ENCODE peak calls at places on chromosomes 16 and 17, in nine cellular contexts. E, H, J, F, R, S, P, N and M are unnamed samples.
A peak's percentile ranks its signal among the peaks of the same experiment; 100 is the strongest.

GRCh38 chr16:69321080-69321479 is 9.3 kb downstream of the PDF start:
- DNase-seq in E (no peak), H (no peak), J (no peak), F (no peak), R (no peak), S (no peak), P (no peak), N (peak; percentile 7), M (peak; percentile 65)

GRCh38 chr16:89615596-89616090 is 2.2 kb downstream of the DPEP1 start:
- DNase-seq in E (no peak), H (no peak), J (no peak), F (no peak), R (no peak), S (no peak), P (peak; percentile 67), N (no peak), M (no peak)

GRCh38 chr16:84501077-84501735 is 3.3 kb downstream of the MEAK7 start:
- DNase-seq in E (peak; percentile 67), H (no peak), J (peak; percentile 45), F (no peak), R (no peak), S (no peak), P (no peak), N (no peak), M (no peak)

GRCh38 chr17:39688475-39688835 is 598 bp upstream of the PGAP3 start:
- DNase-seq in E (no peak), H (no peak), J (peak; percentile 26), F (no peak), R (no peak), S (no peak), P (no peak), N (no peak), M (peak; percentile 69)

GRCh38 chr17:48427598-48427997 is 2.4 kb downstream of the SKAP1 start:
- DNase-seq in E (no peak), H (no peak), J (no peak), F (no peak), R (no peak), S (no peak), P (no peak), N (no peak), M (no peak)

GRCh38 chr17:41116292-41116691 is 1.9 kb downstream of the KRTAP4-11 start:
- DNase-seq in E (no peak), H (no peak), J (no peak), F (no peak), R (no peak), S (no peak), P (no peak), N (no peak), M (no peak)

GRCh38 chr17:1143573-1143972 is 36.2 kb downstream of the ABR start:
- DNase-seq in E (peak; percentile 20), H (no peak), J (no peak), F (no peak), R (no peak), S (no peak), P (peak; percentile 93), N (peak; percentile 52), M (no peak)

GRCh38 chr17:39283098-39283497 is 57.4 kb upstream of the STAC2 start:
- DNase-seq in E (no peak), H (no peak), J (no peak), F (no peak), R (no peak), S (no peak), P (no peak), N (no peak), M (no peak)

GRCh38 chr16:48106445-48106844 is 49.3 kb downstream of the ABCC12 start:
- DNase-seq in E (no peak), H (no peak), J (no peak), F (no peak), R (no peak), S (no peak), P (no peak), N (no peak), M (no peak)

GRCh38 chr17:1643293-1643998 is 2.1 kb downstream of the SCARF1 start:
- DNase-seq in E (no peak), H (no peak), J (peak; percentile 75), F (no peak), R (peak; percentile 63), S (peak; percentile 49), P (peak; percentile 87), N (no peak), M (no peak)

GRCh38 chr16:85553436-85554113 is 59.5 kb upstream of the GSE1 start:
- DNase-seq in E (peak; percentile 59), H (peak; percentile 75), J (peak; percentile 90), F (no peak), R (no peak), S (peak; percentile 79), P (no peak), N (no peak), M (no peak)

GRCh38 chr16:90041896-90042473 is 22.7 kb upstream of the DBNDD1 start:
- DNase-seq in E (no peak), H (no peak), J (no peak), F (no peak), R (no peak), S (no peak), P (no peak), N (no peak), M (no peak)

GRCh38 chr17:10879110-10879509 is 41.2 kb upstream of the PIRT start:
- DNase-seq in E (no peak), H (peak; percentile 19), J (peak; percentile 66), F (no peak), R (no peak), S (no peak), P (peak; percentile 73), N (peak; percentile 29), M (no peak)
- TF ChIP-seq CTCF in E (peak; percentile 12), H (peak; percentile 46), J (peak; percentile 30), F (peak; percentile 4), R (no peak), S (no peak), P (peak; percentile 81), N (peak; percentile 60), M (no peak)

GRCh38 chr17:3885970-3886369 is 6.9 kb downstream of the CAMKK1 start:
- DNase-seq in E (peak; percentile 59), H (no peak), J (no peak), F (no peak), R (no peak), S (no peak), P (no peak), N (no peak), M (no peak)

GRCh38 chr17:3887811-3888210 is 5.0 kb downstream of the CAMKK1 start:
- DNase-seq in E (no peak), H (no peak), J (no peak), F (no peak), R (no peak), S (no peak), P (no peak), N (no peak), M (no peak)

GRCh38 chr17:3887394-3887793 is 5.5 kb downstream of the CAMKK1 start:
- DNase-seq in E (no peak), H (no peak), J (no peak), F (no peak), R (no peak), S (no peak), P (no peak), N (no peak), M (no peak)

GRCh38 chr17:3885271-3885670 is 7.6 kb downstream of the CAMKK1 start:
- DNase-seq in E (peak; percentile 23), H (no peak), J (no peak), F (no peak), R (no peak), S (no peak), P (no peak), N (no peak), M (no peak)

DNA sequence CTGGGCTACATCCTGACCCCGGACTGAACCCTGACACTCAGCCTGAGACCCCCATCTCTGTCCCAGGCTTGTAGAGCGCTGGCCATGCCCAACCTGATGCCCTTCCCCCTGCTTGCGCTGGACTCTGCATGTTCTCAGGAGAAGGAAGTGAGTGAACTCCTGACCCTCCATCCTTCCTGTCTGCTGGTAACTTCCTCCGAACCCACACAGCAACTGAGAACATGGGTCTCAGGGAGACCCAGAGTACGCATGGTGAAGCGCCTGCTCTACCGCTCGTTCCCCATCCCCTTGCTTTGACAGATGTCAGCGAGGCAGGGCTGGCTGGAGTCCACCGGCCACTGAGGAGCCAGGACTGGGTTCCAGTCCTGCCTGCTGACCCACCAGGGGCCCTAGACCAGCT is 6.1 kb downstream of the CAMKK1 start:
- DNase-seq in E (no peak), H (no peak), J (no peak), F (no peak), R (no peak), S (peak; percentile 39), P (no peak), N (peak; percentile 43), M (no peak)
- H3K27ac ChIP-seq in E (no peak overlapping the region), H (peak overlapping the region; percentile 82), J (peak overlapping the region; percentile 41), F (peak overlapping the region; percentile 91), R (peak overlapping the region; percentile 92), S (no peak overlapping the region), P (no peak overlapping the region), N (no peak overlapping the region), M (no peak overlapping the region)

DNA sequence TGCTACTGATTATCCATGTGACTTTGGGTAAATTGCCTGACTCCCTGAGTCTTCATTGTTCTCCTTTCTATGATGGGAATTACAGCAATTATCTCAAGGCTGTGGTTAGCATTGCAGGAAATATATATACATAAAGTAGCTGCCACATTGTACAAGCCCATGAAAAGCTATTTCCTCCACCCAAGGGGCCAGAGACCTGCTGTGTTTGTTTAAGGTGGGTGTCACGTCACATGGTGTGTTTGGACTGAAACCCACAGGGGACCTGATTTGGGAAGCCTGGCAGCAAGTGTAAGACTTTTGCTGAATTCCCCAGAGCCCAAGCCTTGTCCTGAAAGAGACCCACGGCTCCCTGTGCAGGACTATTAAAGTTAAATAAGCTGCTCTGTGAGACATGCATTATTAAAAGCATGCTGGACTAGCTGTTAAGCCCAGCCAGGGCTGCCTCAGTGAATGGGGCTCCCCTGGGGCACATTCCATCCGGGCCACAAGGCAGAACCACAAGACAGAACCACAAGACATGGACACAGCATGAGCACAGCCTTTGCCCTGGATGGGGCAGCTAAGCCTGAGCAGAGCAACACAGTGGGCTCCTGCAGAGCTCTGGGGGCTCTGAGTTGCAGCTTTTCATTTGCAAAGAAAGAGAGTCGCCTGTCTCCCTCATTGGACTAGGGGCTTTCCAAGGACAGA is 148.9 kb downstream of the SPACA3 start:
- DNase-seq in E (peak; percentile 8), H (no peak), J (no peak), F (no peak), R (no peak), S (no peak), P (peak; percentile 49), N (no peak), M (no peak)
- TF ChIP-seq CTCF in E (no peak), H (no peak), J (no peak), F (no peak), R (no peak), S (no peak), P (no peak), N (no peak), M (no peak)

DNA sequence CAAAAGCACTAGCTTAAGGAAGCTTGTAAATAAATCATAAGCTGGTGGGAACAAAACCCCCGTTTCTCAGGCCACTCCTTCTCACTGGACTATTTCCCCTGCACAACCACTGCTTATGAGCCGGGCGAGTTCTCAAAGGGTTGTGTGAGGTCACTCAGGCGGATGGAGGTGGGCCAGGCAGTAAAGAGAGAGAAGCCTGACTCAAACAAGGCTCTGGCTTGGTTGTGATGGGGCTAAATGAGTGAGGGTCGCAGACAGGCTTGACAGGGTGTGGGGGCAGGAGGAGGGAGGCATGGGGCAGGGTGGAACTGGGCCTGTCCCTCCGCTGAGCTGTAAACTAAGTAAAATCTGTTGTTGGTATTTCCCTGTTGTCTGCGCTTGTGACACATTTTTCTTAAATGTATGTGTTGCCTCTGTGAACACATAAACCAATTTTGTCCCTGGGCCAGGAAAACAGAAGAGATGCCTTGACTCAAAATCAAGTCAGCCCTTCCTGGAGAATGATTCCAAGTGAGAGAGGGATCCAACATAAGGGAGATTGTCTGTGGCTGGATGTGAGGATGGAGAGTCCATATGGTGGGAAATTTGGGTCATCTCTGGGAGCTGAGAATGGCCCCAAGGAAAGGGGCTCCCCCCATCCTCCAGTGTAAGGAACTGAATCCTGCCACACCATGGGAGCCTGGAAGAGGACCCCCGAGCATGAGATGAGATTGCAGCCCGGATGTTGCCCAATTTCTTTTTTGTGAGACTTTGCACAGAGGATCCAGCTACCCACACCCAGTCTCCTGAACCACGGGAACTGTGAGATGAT is 13.7 kb downstream of the CRYM start:
- DNase-seq in E (peak; percentile 8), H (peak; percentile 42), J (no peak), F (peak; percentile 90), R (no peak), S (no peak), P (peak; percentile 34), N (no peak), M (peak; percentile 54)
- H3K27ac ChIP-seq in E (no peak overlapping the region), H (peak overlapping the region; percentile 90), J (peak overlapping the region; percentile 92), F (no peak overlapping the region), R (peak overlapping the region; percentile 35), S (peak overlapping the region; percentile 59), P (no peak overlapping the region), N (peak overlapping the region; percentile 72), M (peak overlapping the region; percentile 32)